ENCODE peak calls at places on chromosomes 7 and 10, in nine cellular contexts. One of them, this sample, is unnamed.

GRCh38 chr7:107708956-107709355 is 35.0 kb upstream of the CBLL1 start:
- DNase-seq in sigmoid colon: no peak
- DNase-seq in CD8-positive, alpha-beta T cell: no peak
- DNase-seq in Caki2: no peak
- DNase-seq in stimulated activated CD4-positive, alpha-beta T cell treated with anti-CD3 and anti-CD28 coated beads, Interleukin-15, amount 100 ng/mL, for 24 hours: no peak
- DNase-seq in substantia nigra: no peak
- DNase-seq in HCT116: no peak
- DNase-seq in stimulated activated CD8-positive, alpha-beta memory T cell treated with anti-CD3 and anti-CD28 coated beads, Interleukin-12 subunit alpha, Interleukin-12 subunit beta, amount 100 ng/mL, for 4 hours: no peak
- DNase-seq in NCI-H82: no peak
- DNase-seq in this sample: no peak

GRCh38 chr10:88820990-88821389 is 18.5 kb downstream of the LIPM start:
- DNase-seq in sigmoid colon: no peak
- DNase-seq in CD8-positive, alpha-beta T cell: no peak
- DNase-seq in Caki2: no peak
- DNase-seq in stimulated activated CD4-positive, alpha-beta T cell treated with anti-CD3 and anti-CD28 coated beads, Interleukin-15, amount 100 ng/mL, for 24 hours: no peak
- DNase-seq in substantia nigra: no peak
- DNase-seq in HCT116: no peak
- DNase-seq in stimulated activated CD8-positive, alpha-beta memory T cell treated with anti-CD3 and anti-CD28 coated beads, Interleukin-12 subunit alpha, Interleukin-12 subunit beta, amount 100 ng/mL, for 4 hours: no peak
- DNase-seq in NCI-H82: no peak
- DNase-seq in this sample: no peak

GRCh38 chr7:139734395-139734794 is 43.4 kb downstream of the HIPK2 start:
- DNase-seq in sigmoid colon: no peak
- DNase-seq in CD8-positive, alpha-beta T cell: no peak
- DNase-seq in Caki2: no peak
- DNase-seq in stimulated activated CD4-positive, alpha-beta T cell treated with anti-CD3 and anti-CD28 coated beads, Interleukin-15, amount 100 ng/mL, for 24 hours: no peak
- DNase-seq in substantia nigra: no peak
- DNase-seq in HCT116: no peak
- DNase-seq in stimulated activated CD8-positive, alpha-beta memory T cell treated with anti-CD3 and anti-CD28 coated beads, Interleukin-12 subunit alpha, Interleukin-12 subunit beta, amount 100 ng/mL, for 4 hours: no peak
- DNase-seq in NCI-H82: no peak
- DNase-seq in this sample: no peak

GRCh38 chr7:101687791-101688182 is 58.7 kb upstream of the MYL10 start:
- DNase-seq in sigmoid colon: no peak
- DNase-seq in CD8-positive, alpha-beta T cell: no peak
- DNase-seq in Caki2: no peak
- DNase-seq in stimulated activated CD4-positive, alpha-beta T cell treated with anti-CD3 and anti-CD28 coated beads, Interleukin-15, amount 100 ng/mL, for 24 hours: no peak
- DNase-seq in substantia nigra: no peak
- DNase-seq in HCT116: no peak
- DNase-seq in stimulated activated CD8-positive, alpha-beta memory T cell treated with anti-CD3 and anti-CD28 coated beads, Interleukin-12 subunit alpha, Interleukin-12 subunit beta, amount 100 ng/mL, for 4 hours: no peak
- DNase-seq in NCI-H82: no peak
- DNase-seq in this sample: no peak

GRCh38 chr7:154913645-154914579 is 89.0 kb downstream of the PAXIP1 start:
- DNase-seq in sigmoid colon: peak
- DNase-seq in CD8-positive, alpha-beta T cell: peak
- DNase-seq in Caki2: peak
- DNase-seq in stimulated activated CD4-positive, alpha-beta T cell treated with anti-CD3 and anti-CD28 coated beads, Interleukin-15, amount 100 ng/mL, for 24 hours: peak
- DNase-seq in substantia nigra: peak
- DNase-seq in HCT116: peak
- DNase-seq in stimulated activated CD8-positive, alpha-beta memory T cell treated with anti-CD3 and anti-CD28 coated beads, Interleukin-12 subunit alpha, Interleukin-12 subunit beta, amount 100 ng/mL, for 4 hours: peak
- DNase-seq in NCI-H82: peak
- DNase-seq in this sample: peak

GRCh38 chr7:46352335-46352954 is 431.4 kb upstream of the IGFBP3 start:
- DNase-seq in sigmoid colon: no peak
- DNase-seq in CD8-positive, alpha-beta T cell: no peak
- DNase-seq in Caki2: peak
- DNase-seq in stimulated activated CD4-positive, alpha-beta T cell treated with anti-CD3 and anti-CD28 coated beads, Interleukin-15, amount 100 ng/mL, for 24 hours: peak
- DNase-seq in substantia nigra: no peak
- DNase-seq in HCT116: peak
- DNase-seq in stimulated activated CD8-positive, alpha-beta memory T cell treated with anti-CD3 and anti-CD28 coated beads, Interleukin-12 subunit alpha, Interleukin-12 subunit beta, amount 100 ng/mL, for 4 hours: no peak
- DNase-seq in NCI-H82: peak
- DNase-seq in this sample: no peak

GRCh38 chr7:108452707-108453106 is 3.5 kb downstream of the NRCAM start:
- DNase-seq in sigmoid colon: no peak
- DNase-seq in CD8-positive, alpha-beta T cell: no peak
- DNase-seq in Caki2: peak
- DNase-seq in stimulated activated CD4-positive, alpha-beta T cell treated with anti-CD3 and anti-CD28 coated beads, Interleukin-15, amount 100 ng/mL, for 24 hours: peak
- DNase-seq in substantia nigra: no peak
- DNase-seq in HCT116: peak
- DNase-seq in stimulated activated CD8-positive, alpha-beta memory T cell treated with anti-CD3 and anti-CD28 coated beads, Interleukin-12 subunit alpha, Interleukin-12 subunit beta, amount 100 ng/mL, for 4 hours: no peak
- DNase-seq in NCI-H82: peak
- DNase-seq in this sample: no peak

GRCh38 chr10:27558612-27559020 is 54.5 kb downstream of the RAB18 start:
- DNase-seq in sigmoid colon: no peak
- DNase-seq in CD8-positive, alpha-beta T cell: no peak
- DNase-seq in Caki2: peak
- DNase-seq in stimulated activated CD4-positive, alpha-beta T cell treated with anti-CD3 and anti-CD28 coated beads, Interleukin-15, amount 100 ng/mL, for 24 hours: peak
- DNase-seq in substantia nigra: peak
- DNase-seq in HCT116: peak
- DNase-seq in stimulated activated CD8-positive, alpha-beta memory T cell treated with anti-CD3 and anti-CD28 coated beads, Interleukin-12 subunit alpha, Interleukin-12 subunit beta, amount 100 ng/mL, for 4 hours: no peak
- DNase-seq in NCI-H82: peak
- DNase-seq in this sample: peak

GRCh38 chr7:80858141-80858903 is 60.5 kb downstream of the SEMA3C start:
- DNase-seq in sigmoid colon: no peak
- DNase-seq in CD8-positive, alpha-beta T cell: no peak
- DNase-seq in Caki2: no peak
- DNase-seq in stimulated activated CD4-positive, alpha-beta T cell treated with anti-CD3 and anti-CD28 coated beads, Interleukin-15, amount 100 ng/mL, for 24 hours: no peak
- DNase-seq in substantia nigra: no peak
- DNase-seq in HCT116: no peak
- DNase-seq in stimulated activated CD8-positive, alpha-beta memory T cell treated with anti-CD3 and anti-CD28 coated beads, Interleukin-12 subunit alpha, Interleukin-12 subunit beta, amount 100 ng/mL, for 4 hours: no peak
- DNase-seq in NCI-H82: no peak
- DNase-seq in this sample: no peak

GRCh38 chr7:50792342-50793114 is 9.8 kb upstream of the GRB10 start:
- DNase-seq in sigmoid colon: no peak
- DNase-seq in CD8-positive, alpha-beta T cell: no peak
- DNase-seq in Caki2: peak
- DNase-seq in stimulated activated CD4-positive, alpha-beta T cell treated with anti-CD3 and anti-CD28 coated beads, Interleukin-15, amount 100 ng/mL, for 24 hours: peak
- DNase-seq in substantia nigra: no peak
- DNase-seq in HCT116: no peak
- DNase-seq in stimulated activated CD8-positive, alpha-beta memory T cell treated with anti-CD3 and anti-CD28 coated beads, Interleukin-12 subunit alpha, Interleukin-12 subunit beta, amount 100 ng/mL, for 4 hours: no peak
- DNase-seq in NCI-H82: peak
- DNase-seq in this sample: no peak

GRCh38 chr7:116785851-116786250 is 76.5 kb upstream of the CAPZA2 start:
- DNase-seq in sigmoid colon: no peak
- DNase-seq in CD8-positive, alpha-beta T cell: no peak
- DNase-seq in Caki2: no peak
- DNase-seq in stimulated activated CD4-positive, alpha-beta T cell treated with anti-CD3 and anti-CD28 coated beads, Interleukin-15, amount 100 ng/mL, for 24 hours: no peak
- DNase-seq in substantia nigra: no peak
- DNase-seq in HCT116: no peak
- DNase-seq in stimulated activated CD8-positive, alpha-beta memory T cell treated with anti-CD3 and anti-CD28 coated beads, Interleukin-12 subunit alpha, Interleukin-12 subunit beta, amount 100 ng/mL, for 4 hours: no peak
- DNase-seq in NCI-H82: no peak
- DNase-seq in this sample: no peak

GRCh38 chr7:49986191-49986590 is 106.9 kb downstream of the ZPBP start:
- DNase-seq in sigmoid colon: no peak
- DNase-seq in CD8-positive, alpha-beta T cell: no peak
- DNase-seq in Caki2: no peak
- DNase-seq in stimulated activated CD4-positive, alpha-beta T cell treated with anti-CD3 and anti-CD28 coated beads, Interleukin-15, amount 100 ng/mL, for 24 hours: no peak
- DNase-seq in substantia nigra: no peak
- DNase-seq in HCT116: no peak
- DNase-seq in stimulated activated CD8-positive, alpha-beta memory T cell treated with anti-CD3 and anti-CD28 coated beads, Interleukin-12 subunit alpha, Interleukin-12 subunit beta, amount 100 ng/mL, for 4 hours: no peak
- DNase-seq in NCI-H82: no peak
- DNase-seq in this sample: no peak

GRCh38 chr10:103763374-103764202 is 91.8 kb downstream of the SH3PXD2A start:
- DNase-seq in sigmoid colon: no peak
- DNase-seq in CD8-positive, alpha-beta T cell: no peak
- DNase-seq in Caki2: no peak
- DNase-seq in stimulated activated CD4-positive, alpha-beta T cell treated with anti-CD3 and anti-CD28 coated beads, Interleukin-15, amount 100 ng/mL, for 24 hours: peak
- DNase-seq in substantia nigra: no peak
- DNase-seq in HCT116: no peak
- DNase-seq in stimulated activated CD8-positive, alpha-beta memory T cell treated with anti-CD3 and anti-CD28 coated beads, Interleukin-12 subunit alpha, Interleukin-12 subunit beta, amount 100 ng/mL, for 4 hours: no peak
- DNase-seq in NCI-H82: peak
- DNase-seq in this sample: peak

GRCh38 chr7:85564861-85565630 is 378.2 kb upstream of the SEMA3D start:
- DNase-seq in sigmoid colon: no peak
- DNase-seq in CD8-positive, alpha-beta T cell: no peak
- DNase-seq in Caki2: no peak
- DNase-seq in stimulated activated CD4-positive, alpha-beta T cell treated with anti-CD3 and anti-CD28 coated beads, Interleukin-15, amount 100 ng/mL, for 24 hours: no peak
- DNase-seq in substantia nigra: no peak
- DNase-seq in HCT116: no peak
- DNase-seq in stimulated activated CD8-positive, alpha-beta memory T cell treated with anti-CD3 and anti-CD28 coated beads, Interleukin-12 subunit alpha, Interleukin-12 subunit beta, amount 100 ng/mL, for 4 hours: no peak
- DNase-seq in NCI-H82: no peak
- DNase-seq in this sample: no peak

GRCh38 chr7:108167460-108167859 is 37.3 kb upstream of the LAMB4 start:
- DNase-seq in sigmoid colon: no peak
- DNase-seq in CD8-positive, alpha-beta T cell: no peak
- DNase-seq in Caki2: no peak
- DNase-seq in stimulated activated CD4-positive, alpha-beta T cell treated with anti-CD3 and anti-CD28 coated beads, Interleukin-15, amount 100 ng/mL, for 24 hours: no peak
- DNase-seq in substantia nigra: no peak
- DNase-seq in HCT116: no peak
- DNase-seq in stimulated activated CD8-positive, alpha-beta memory T cell treated with anti-CD3 and anti-CD28 coated beads, Interleukin-12 subunit alpha, Interleukin-12 subunit beta, amount 100 ng/mL, for 4 hours: no peak
- DNase-seq in NCI-H82: no peak
- DNase-seq in this sample: no peak

GRCh38 chr7:20393021-20394015 is 62.6 kb downstream of the ITGB8 start:
- DNase-seq in sigmoid colon: no peak
- DNase-seq in CD8-positive, alpha-beta T cell: no peak
- DNase-seq in Caki2: peak
- DNase-seq in stimulated activated CD4-positive, alpha-beta T cell treated with anti-CD3 and anti-CD28 coated beads, Interleukin-15, amount 100 ng/mL, for 24 hours: no peak
- DNase-seq in substantia nigra: no peak
- DNase-seq in HCT116: no peak
- DNase-seq in stimulated activated CD8-positive, alpha-beta memory T cell treated with anti-CD3 and anti-CD28 coated beads, Interleukin-12 subunit alpha, Interleukin-12 subunit beta, amount 100 ng/mL, for 4 hours: no peak
- DNase-seq in NCI-H82: peak
- DNase-seq in this sample: no peak

This sample was measured in activated T-helper 2 cell treated with anti-CD3 and anti-CD28 coated beads, Interferon-gamma antibody, Interleukin-2, Interleukin-4, amounts not matched to agents 10 μg/mL and 5 μg/mL and 100 μg/mL, durations not matched to agents 14 hours and 24 hours and 36 hours.